ENCODE peak calls at places on chromosomes 11 and 22, in seven cellular contexts. U, B, P, K, I, Q and S are unnamed samples.
A peak's percentile ranks its signal among the peaks of the same experiment; 100 is the strongest.

GRCh38 chr11:9120659-9121350 is 29.4 kb upstream of the SCUBE2 start:
- DNase-seq in U (no peak), B (peak; percentile 77), P (no peak), K (no peak), I (no peak), Q (peak; percentile 22), S (no peak)

GRCh38 chr11:96237759-96238158 is 105.2 kb downstream of the MAML2 start:
- DNase-seq in U (no peak), B (peak; percentile 39), P (no peak), K (no peak), I (no peak), Q (no peak), S (no peak)

GRCh38 chr11:83007909-83008580 is 63.7 kb downstream of the RAB30 start:
- DNase-seq in U (no peak), B (peak; percentile 84), P (peak; percentile 73), K (no peak), I (peak; percentile 24), Q (peak; percentile 56), S (peak; percentile 85)

GRCh38 chr11:76589945-76590630 is 80.5 kb downstream of the LRRC32 start:
- DNase-seq in U (no peak), B (peak; percentile 50), P (no peak), K (no peak), I (no peak), Q (no peak), S (no peak)

GRCh38 chr11:88410056-88410455 is 72.5 kb upstream of the CTSC start:
- DNase-seq in U (no peak), B (no peak), P (no peak), K (no peak), I (no peak), Q (no peak), S (no peak)

GRCh38 chr11:34609850-34610249 is 11.0 kb upstream of the EHF start:
- DNase-seq in U (no peak), B (no peak), P (no peak), K (no peak), I (no peak), Q (no peak), S (no peak)

GRCh38 chr11:33987975-33988580 is 63.5 kb upstream of the CAPRIN1 start:
- DNase-seq in U (peak; percentile 70), B (peak; percentile 92), P (peak; percentile 75), K (peak; percentile 63), I (peak; percentile 78), Q (peak; percentile 91), S (peak; percentile 82)

GRCh38 chr11:123473941-123474668 is 44.0 kb downstream of the GRAMD1B start:
- DNase-seq in U (no peak), B (no peak), P (no peak), K (no peak), I (peak; percentile 98), Q (peak; percentile 94), S (no peak)

GRCh38 chr11:61851128-61851899 is 23.2 kb downstream of the FADS2 start:
- DNase-seq in U (no peak), B (no peak), P (no peak), K (no peak), I (no peak), Q (peak; percentile 18), S (peak; percentile 87)

GRCh38 chr11:128694618-128695481 is 978 bp downstream of the FLI1 start:
- DNase-seq in U (peak; percentile 35), B (peak; percentile 66), P (no peak), K (no peak), I (no peak), Q (no peak), S (no peak)

GRCh38 chr11:65215441-65216076 is 33.8 kb downstream of the CAPN1 start:
- DNase-seq in U (no peak), B (no peak), P (no peak), K (no peak), I (no peak), Q (no peak), S (no peak)

GRCh38 chr11:90204832-90205646 is 17.8 kb downstream of the CHORDC1 start:
- DNase-seq in U (peak; percentile 47), B (peak; percentile 58), P (no peak), K (peak; percentile 54), I (peak; percentile 66), Q (peak; percentile 76), S (peak; percentile 26)

GRCh38 chr22:18088825-18089568 is 11.2 kb downstream of the PEX26 start:
- DNase-seq in U (no peak), B (no peak), P (no peak), K (no peak), I (no peak), Q (no peak), S (no peak)

GRCh38 chr22:18091916-18092526 is 14.2 kb downstream of the PEX26 start:
- DNase-seq in U (peak; percentile 44), B (no peak), P (peak; percentile 73), K (no peak), I (peak; percentile 43), Q (peak; percentile 93), S (peak; percentile 81)

GRCh38 chr22:18093661-18094060 is 15.9 kb downstream of the PEX26 start:
- DNase-seq in U (no peak), B (no peak), P (no peak), K (no peak), I (no peak), Q (no peak), S (no peak)

GRCh38 chr22:18090286-18090685 is 12.5 kb downstream of the PEX26 start:
- DNase-seq in U (no peak), B (no peak), P (no peak), K (no peak), I (no peak), Q (no peak), S (no peak)

GRCh38 chr22:18091478-18091877 is 13.7 kb downstream of the PEX26 start:
- DNase-seq in U (no peak), B (no peak), P (no peak), K (no peak), I (no peak), Q (no peak), S (no peak)
- H3K4me3 ChIP-seq in U (peak overlapping the region; percentile 58), B (no peak overlapping the region), P (peak overlapping the region; percentile 23), K (peak overlapping the region; percentile 28), I (peak overlapping the region; percentile 30), Q (no peak overlapping the region), S (peak overlapping the region; percentile 15)

GRCh38 chr22:30248484-30248883 is 1.9 kb upstream of the LIF start:
- DNase-seq in U (no peak), B (no peak), P (no peak), K (no peak), I (no peak), Q (no peak), S (no peak)

GRCh38 chr22:30247974-30248373 is 1.4 kb upstream of the LIF start:
- DNase-seq in U (no peak), B (no peak), P (no peak), K (no peak), I (no peak), Q (no peak), S (no peak)

GRCh38 chr22:30245985-30246901 is at the start of gene LIF:
- DNase-seq in U (peak; percentile 53), B (peak; percentile 60), P (no peak), K (peak; percentile 51), I (peak; percentile 86), Q (peak; percentile 69), S (peak; percentile 43)

GRCh38 chr22:30246962-30247376 is 410 bp upstream of the LIF start:
- DNase-seq in U (no peak), B (no peak), P (no peak), K (no peak), I (no peak), Q (no peak), S (no peak)

DNA sequence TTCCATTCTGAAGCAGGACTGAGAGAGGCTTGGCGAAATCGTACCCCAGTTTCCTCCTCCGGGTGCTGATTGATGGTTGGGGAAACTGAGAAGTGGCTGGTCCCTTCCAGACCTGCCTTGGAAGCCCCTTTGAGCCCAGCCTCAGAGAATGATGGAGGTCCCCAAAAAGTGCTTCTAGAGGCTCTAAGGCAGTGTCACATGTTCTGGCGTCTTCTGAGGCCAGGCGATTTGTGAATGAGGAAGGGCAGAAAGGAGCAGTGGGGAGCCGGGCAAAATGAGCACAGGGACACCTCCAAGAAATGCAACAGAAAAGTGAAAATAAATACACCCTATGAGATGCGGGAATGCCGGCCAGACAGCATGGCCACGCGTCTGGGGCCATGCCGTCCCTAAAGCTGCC is 1.0 kb upstream of the LIF start:
- DNase-seq in U (no peak), B (no peak), P (no peak), K (no peak), I (no peak), Q (no peak), S (no peak)
- H3K27me3 ChIP-seq in U (no peaks in the 10 kb centered on the region), B (peaks cover 30% of the 10 kb centered on the region), P (peaks cover 64% of the 10 kb centered on the region), K (no peaks in the 10 kb centered on the region), I (no peaks in the 10 kb centered on the region), Q (peaks cover 34% of the 10 kb centered on the region), S (no peaks in the 10 kb centered on the region)

GRCh38 chr22:33192156-33192555 is 134.0 kb upstream of the SYN3 start:
- DNase-seq in U (no peak), B (no peak), P (no peak), K (no peak), I (no peak), Q (no peak), S (no peak)
- H3K4me1 ChIP-seq in U (no peaks in the 10 kb centered on the region), B (no peaks in the 10 kb centered on the region), P (no peaks in the 10 kb centered on the region), K (no peaks in the 10 kb centered on the region), I (no peaks in the 10 kb centered on the region), Q (no peaks in the 10 kb centered on the region), S (peaks cover 2% of the 10 kb centered on the region)

DNA sequence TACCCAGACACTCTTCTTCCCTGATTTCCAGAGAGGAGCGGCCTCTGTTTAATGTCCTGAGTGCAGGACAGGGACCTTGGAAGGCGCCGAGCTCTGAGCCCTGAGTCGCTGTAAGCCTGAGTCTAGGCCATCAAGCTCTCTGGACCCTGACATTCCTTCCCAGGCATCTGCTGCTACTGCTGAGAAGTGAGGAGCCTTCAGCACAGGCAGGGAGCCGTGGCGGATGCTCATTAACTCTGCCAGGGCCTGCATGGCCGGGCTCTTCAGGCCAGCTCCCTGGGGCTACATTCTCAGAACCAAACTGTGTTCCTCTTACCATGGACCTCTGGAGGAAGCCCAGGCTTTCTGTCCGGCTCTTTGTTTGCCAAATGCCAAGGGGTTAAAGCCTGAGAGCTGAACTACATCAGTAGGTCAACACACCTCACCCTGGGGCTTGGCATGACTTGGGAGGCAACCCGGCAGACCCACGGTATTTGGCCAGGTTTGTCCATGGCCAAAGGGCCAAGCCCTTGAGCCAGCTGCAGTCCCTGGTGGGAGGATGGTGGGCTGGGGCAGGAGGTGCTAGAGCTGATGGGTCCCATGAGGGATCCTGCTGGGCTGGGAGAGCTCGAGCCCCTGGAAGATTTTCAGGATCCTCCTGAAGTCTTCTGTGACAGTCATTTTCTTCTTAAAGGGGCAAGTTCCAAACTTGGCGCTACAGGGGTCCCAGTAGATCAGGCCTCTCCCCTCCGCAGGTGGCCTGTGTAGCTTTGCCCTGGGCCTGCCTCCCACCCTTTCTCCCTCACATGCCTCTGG is 721.3 kb downstream of the BRD1 start:
- DNase-seq in U (no peak), B (peak; percentile 20), P (no peak), K (no peak), I (no peak), Q (no peak), S (no peak)
- H3K4me3 ChIP-seq in U (no peak overlapping the region), B (no peak overlapping the region), P (no peak overlapping the region), K (no peak overlapping the region), I (no peak overlapping the region), Q (no peak overlapping the region), S (no peak overlapping the region)